ENCODE peak calls at places on chromosomes 4 and X, in ten cellular contexts. Y, R, G, C, T, S, F, Z, Q and L are unnamed samples.

GRCh38 chrX:100316987-100317386 is 93.1 kb downstream of the PCDH19 start:
- DNase-seq in Y (peak; percentile 62), R (peak; percentile 54), G (no peak), C (no peak), T (no peak), S (no peak), F (no peak), Z (no peak), Q (no peak), L (no peak)

GRCh38 chrX:16185725-16186136 is 18.4 kb downstream of the MAGEB17 start:
- DNase-seq in Y (peak; percentile 80), R (no peak), G (no peak), C (no peak), T (no peak), S (peak; percentile 11), F (no peak), Z (no peak), Q (no peak), L (no peak)

GRCh38 chr4:76384052-76384451 is 36.9 kb downstream of the CCDC158 start:
- DNase-seq in Y (no peak), R (no peak), G (no peak), C (no peak), T (no peak), S (no peak), F (no peak), Z (no peak), Q (no peak), L (no peak)

GRCh38 chr4:1012031-1012739 is 759 bp downstream of the FGFRL1 start:
- DNase-seq in Y (peak; percentile 66), R (peak; percentile 44), G (peak; percentile 28), C (no peak), T (peak; percentile 87), S (peak; percentile 76), F (peak; percentile 27), Z (no peak), Q (no peak), L (peak; percentile 31)

GRCh38 chrX:20451936-20452335 is 185.2 kb upstream of the RPS6KA3 start:
- DNase-seq in Y (no peak), R (no peak), G (no peak), C (no peak), T (no peak), S (no peak), F (no peak), Z (no peak), Q (no peak), L (no peak)

GRCh38 chr4:7924163-7924562 is 15.5 kb downstream of the AFAP1 start:
- DNase-seq in Y (no peak), R (no peak), G (no peak), C (no peak), T (no peak), S (no peak), F (no peak), Z (no peak), Q (no peak), L (no peak)

GRCh38 chr4:87375719-87376291 is 15.2 kb downstream of the HSD17B11 start:
- DNase-seq in Y (peak; percentile 92), R (no peak), G (peak; percentile 25), C (no peak), T (no peak), S (peak; percentile 28), F (peak; percentile 32), Z (no peak), Q (no peak), L (no peak)

GRCh38 chr4:186931519-186931918 is 207.9 kb upstream of the FAT1 start:
- DNase-seq in Y (peak; percentile 79), R (no peak), G (no peak), C (no peak), T (no peak), S (no peak), F (no peak), Z (no peak), Q (no peak), L (no peak)

DNA sequence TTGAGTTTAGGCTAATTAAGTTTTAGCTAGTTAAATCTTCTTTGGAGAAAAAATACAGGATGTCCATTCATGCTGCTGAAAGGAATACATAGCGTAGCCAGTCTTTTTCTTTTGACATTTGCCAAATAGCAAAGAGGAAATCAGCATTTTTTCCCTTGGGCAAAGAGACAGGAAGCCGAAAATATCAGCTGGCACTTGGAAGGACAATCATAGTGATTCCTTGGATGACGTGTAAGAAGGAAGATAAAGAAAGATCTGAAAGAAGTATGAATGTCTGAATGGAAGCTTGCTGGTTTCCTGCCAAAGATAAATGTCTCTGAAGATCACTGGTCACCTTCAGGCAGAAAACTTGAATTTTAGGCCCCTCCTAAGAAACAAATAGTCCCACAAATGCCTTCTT is 44.2 kb downstream of the SLITRK2 start:
- DNase-seq in Y (no peak), R (no peak), G (no peak), C (no peak), T (no peak), S (no peak), F (no peak), Z (no peak), Q (no peak), L (no peak)
- H3K27ac ChIP-seq in Y (no peak overlapping the region), R (no peak overlapping the region), G (no peak overlapping the region), C (no peak overlapping the region), T (no peak overlapping the region), S (no peak overlapping the region), F (no peak overlapping the region), Z (no peak overlapping the region), Q (no peak overlapping the region), L (no peak overlapping the region)

GRCh38 chrX:130539721-130540321 is 138.0 kb downstream of the RBMX2 start:
- DNase-seq in Y (peak; percentile 71), R (peak; percentile 51), G (peak; percentile 21), C (peak; percentile 63), T (no peak), S (peak; percentile 48), F (peak; percentile 17), Z (no peak), Q (no peak), L (no peak)
- H3K4me1 ChIP-seq in Y (no peaks in the 10 kb centered on the region), R (no peaks in the 10 kb centered on the region), G (no peaks in the 10 kb centered on the region), C (no peaks in the 10 kb centered on the region), T (no peaks in the 10 kb centered on the region), S (no peaks in the 10 kb centered on the region), F (no peaks in the 10 kb centered on the region), Z (no peaks in the 10 kb centered on the region), Q (no peaks in the 10 kb centered on the region), L (no peaks in the 10 kb centered on the region)

GRCh38 chr4:78645853-78646757 is 94.5 kb downstream of the ANXA3 start:
- DNase-seq in Y (peak; percentile 95), R (peak; percentile 75), G (no peak), C (peak; percentile 91), T (no peak), S (peak; percentile 22), F (no peak), Z (peak; percentile 76), Q (peak; percentile 58), L (no peak)
- H3K4me3 ChIP-seq in Y (peak overlapping the region; percentile 58), R (no peak overlapping the region), G (no peak overlapping the region), C (peak overlapping the region; percentile 3), T (no peak overlapping the region), S (no peak overlapping the region), F (no peak overlapping the region), Z (peak overlapping the region; percentile 34), Q (peak overlapping the region; percentile 34), L (no peak overlapping the region)

GRCh38 chr4:40886931-40887330 is 137.2 kb downstream of the NSUN7 start:
- DNase-seq in Y (no peak), R (no peak), G (no peak), C (no peak), T (no peak), S (no peak), F (no peak), Z (no peak), Q (no peak), L (no peak)

GRCh38 chr4:40890199-40890598 is 140.4 kb downstream of the NSUN7 start:
- DNase-seq in Y (no peak), R (no peak), G (no peak), C (no peak), T (no peak), S (no peak), F (no peak), Z (no peak), Q (no peak), L (no peak)

GRCh38 chr4:40890764-40891163 is 141.0 kb downstream of the NSUN7 start:
- DNase-seq in Y (no peak), R (no peak), G (no peak), C (no peak), T (no peak), S (no peak), F (no peak), Z (no peak), Q (no peak), L (no peak)

GRCh38 chr4:40888916-40889315 is 139.2 kb downstream of the NSUN7 start:
- DNase-seq in Y (no peak), R (no peak), G (no peak), C (no peak), T (no peak), S (no peak), F (no peak), Z (no peak), Q (no peak), L (no peak)

GRCh38 chr4:40887690-40888089 is 137.9 kb downstream of the NSUN7 start:
- DNase-seq in Y (peak; percentile 91), R (peak; percentile 31), G (no peak), C (no peak), T (no peak), S (no peak), F (no peak), Z (no peak), Q (no peak), L (no peak)
- H3K27ac ChIP-seq in Y (peak overlapping the region; percentile 90), R (no peak overlapping the region), G (no peak overlapping the region), C (no peak overlapping the region), T (no peak overlapping the region), S (no peak overlapping the region), F (no peak overlapping the region), Z (no peak overlapping the region), Q (no peak overlapping the region), L (no peak overlapping the region)

GRCh38 chr4:124946696-124947095 is 234.2 kb upstream of the ANKRD50 start:
- DNase-seq in Y (no peak), R (no peak), G (no peak), C (no peak), T (no peak), S (no peak), F (no peak), Z (no peak), Q (no peak), L (no peak)

GRCh38 chr4:124945422-124945821 is 232.9 kb upstream of the ANKRD50 start:
- DNase-seq in Y (no peak), R (no peak), G (no peak), C (no peak), T (no peak), S (no peak), F (no peak), Z (no peak), Q (no peak), L (no peak)

GRCh38 chr4:124941267-124941666 is 228.7 kb upstream of the ANKRD50 start:
- DNase-seq in Y (peak; percentile 19), R (no peak), G (no peak), C (no peak), T (no peak), S (no peak), F (no peak), Z (no peak), Q (no peak), L (no peak)

GRCh38 chr4:124943145-124943889 is 230.8 kb upstream of the ANKRD50 start:
- DNase-seq in Y (peak; percentile 75), R (no peak), G (no peak), C (no peak), T (no peak), S (no peak), F (no peak), Z (no peak), Q (no peak), L (no peak)

GRCh38 chr4:124943938-124944337 is 231.4 kb upstream of the ANKRD50 start:
- DNase-seq in Y (no peak), R (no peak), G (no peak), C (no peak), T (no peak), S (no peak), F (no peak), Z (no peak), Q (no peak), L (no peak)
- H3K4me1 ChIP-seq in Y (peaks cover 56% of the 10 kb centered on the region), R (peaks cover 2% of the 10 kb centered on the region), G (no peaks in the 10 kb centered on the region), C (peaks cover 23% of the 10 kb centered on the region), T (no peaks in the 10 kb centered on the region), S (no peaks in the 10 kb centered on the region), F (no peaks in the 10 kb centered on the region), Z (no peaks in the 10 kb centered on the region), Q (peaks cover 12% of the 10 kb centered on the region), L (no peaks in the 10 kb centered on the region)